ENCODE peak calls at places on chromosomes 13 and 19, in ten cellular contexts. R is A549, M is IMR-90, B is esophagus squamous epithelium, X is sigmoid colon, J is Peyer's patch, A is NB4, Y is H54, Q is prostate gland, K is heart left ventricle. H is an unnamed sample.

GRCh38 chr19:14901675-14902260 is 15.8 kb upstream of the OR7A17 start:
- DNase-seq in M (no peak), K (no peak), B (no peak), Q (no peak), Y (no peak), A (no peak), R (no peak), J (no peak), X (no peak), H (no peak)

GRCh38 chr13:61960981-61961380 is 545.3 kb upstream of the PCDH20 start:
- DNase-seq in J (no peak), X (no peak), Q (no peak), M (no peak), K (no peak), B (no peak), Y (no peak), R (no peak), A (no peak), H (no peak)

GRCh38 chr19:35005256-35005977 is 5.3 kb downstream of the GRAMD1A start:
- DNase-seq in R (no peak), Y (no peak), A (no peak), X (no peak), B (no peak), K (no peak), Q (no peak), M (no peak), J (no peak), H (no peak)

GRCh38 chr19:6632002-6632621 is 37.8 kb downstream of the TNFSF14 start:
- DNase-seq in X (peak), Q (peak), M (peak), K (peak), J (peak), R (peak), Y (peak), B (peak), A (peak), H (no peak)

GRCh38 chr19:34305221-34306058 is 51.1 kb downstream of the GARRE1 start:
- DNase-seq in A (no peak), Y (no peak), X (no peak), J (no peak), M (no peak), R (no peak), K (no peak), Q (no peak), B (no peak), H (no peak)

GRCh38 chr19:46491975-46492682 is 3.5 kb downstream of the PNMA8B start:
- DNase-seq in Q (no peak), R (no peak), B (no peak), J (no peak), X (no peak), K (no peak), M (no peak), Y (no peak), A (no peak), H (no peak)

GRCh38 chr13:20901668-20902437 is 693 bp downstream of the XPO4 start:
- DNase-seq in R (peak), Q (no peak), A (peak), J (peak), Y (peak), K (peak), B (no peak), M (peak), X (no peak), H (no peak)

GRCh38 chr19:31152906-31153305 is 196.3 kb downstream of the TSHZ3 start:
- DNase-seq in M (peak), B (no peak), Y (no peak), K (no peak), X (no peak), A (no peak), R (no peak), J (no peak), Q (no peak), H (no peak)

GRCh38 chr13:50512602-50513527 is 330.6 kb downstream of the DLEU7 start:
- DNase-seq in A (peak), M (peak), B (peak), J (peak), K (peak), R (no peak), Q (peak), X (peak), Y (no peak), H (no peak)

GRCh38 chr13:74329978-74330377 is 195.8 kb upstream of the KLF12 start:
- DNase-seq in X (no peak), B (no peak), R (no peak), A (no peak), K (no peak), J (no peak), M (no peak), Q (no peak), Y (no peak), H (no peak)

GRCh38 chr19:14580623-14581237 is 2.2 kb upstream of the CLEC17A start:
- DNase-seq in X (no peak), B (no peak), R (no peak), K (no peak), J (no peak), A (peak), Q (no peak), M (no peak), Y (no peak), H (no peak)

GRCh38 chr19:35222373-35223005 is 6.0 kb downstream of the FAM187B start:
- DNase-seq in X (no peak), Y (no peak), R (no peak), A (no peak), Q (no peak), K (no peak), M (no peak), J (peak), B (no peak), H (peak)

GRCh38 chr19:36527873-36528193 is 238 bp downstream of the ZNF260 start:
- DNase-seq in K (no peak), M (no peak), Y (no peak), R (no peak), J (no peak), A (no peak), B (no peak), X (no peak), Q (no peak), H (no peak)

GRCh38 chr19:3366104-3366760 is at the start of gene NFIC:
- DNase-seq in X (peak), Y (peak), M (peak), R (no peak), A (peak), J (peak), B (no peak), K (peak), Q (peak), H (no peak)

GRCh38 chr19:3367572-3368440 is 1.4 kb downstream of the NFIC start:
- DNase-seq in R (no peak), M (no peak), B (no peak), Y (no peak), Q (no peak), J (no peak), A (no peak), K (no peak), X (no peak), H (no peak)

GRCh38 chr19:3368441-3368795 is 2.0 kb downstream of the NFIC start:
- DNase-seq in X (no peak), B (no peak), Y (no peak), A (no peak), M (no peak), K (no peak), R (no peak), J (no peak), Q (no peak), H (no peak)

GRCh38 chr19:3365447-3366103 is 808 bp upstream of the NFIC start:
- DNase-seq in J (peak), R (no peak), B (no peak), A (peak), Y (peak), Q (peak), K (peak), M (peak), X (peak), H (no peak)

GRCh38 chr19:3366761-3367571 is 583 bp downstream of the NFIC start:
- DNase-seq in M (no peak), K (peak), B (no peak), X (peak), A (peak), J (no peak), Q (peak), Y (no peak), R (no peak), H (peak)
- TF ChIP-seq POLR2A in M (peak), K (peak), B (no peak), X (no peak), A (no peak), J (no peak), Q (peak), Y (no peak), R (no peak), H (no peak)

DNA sequence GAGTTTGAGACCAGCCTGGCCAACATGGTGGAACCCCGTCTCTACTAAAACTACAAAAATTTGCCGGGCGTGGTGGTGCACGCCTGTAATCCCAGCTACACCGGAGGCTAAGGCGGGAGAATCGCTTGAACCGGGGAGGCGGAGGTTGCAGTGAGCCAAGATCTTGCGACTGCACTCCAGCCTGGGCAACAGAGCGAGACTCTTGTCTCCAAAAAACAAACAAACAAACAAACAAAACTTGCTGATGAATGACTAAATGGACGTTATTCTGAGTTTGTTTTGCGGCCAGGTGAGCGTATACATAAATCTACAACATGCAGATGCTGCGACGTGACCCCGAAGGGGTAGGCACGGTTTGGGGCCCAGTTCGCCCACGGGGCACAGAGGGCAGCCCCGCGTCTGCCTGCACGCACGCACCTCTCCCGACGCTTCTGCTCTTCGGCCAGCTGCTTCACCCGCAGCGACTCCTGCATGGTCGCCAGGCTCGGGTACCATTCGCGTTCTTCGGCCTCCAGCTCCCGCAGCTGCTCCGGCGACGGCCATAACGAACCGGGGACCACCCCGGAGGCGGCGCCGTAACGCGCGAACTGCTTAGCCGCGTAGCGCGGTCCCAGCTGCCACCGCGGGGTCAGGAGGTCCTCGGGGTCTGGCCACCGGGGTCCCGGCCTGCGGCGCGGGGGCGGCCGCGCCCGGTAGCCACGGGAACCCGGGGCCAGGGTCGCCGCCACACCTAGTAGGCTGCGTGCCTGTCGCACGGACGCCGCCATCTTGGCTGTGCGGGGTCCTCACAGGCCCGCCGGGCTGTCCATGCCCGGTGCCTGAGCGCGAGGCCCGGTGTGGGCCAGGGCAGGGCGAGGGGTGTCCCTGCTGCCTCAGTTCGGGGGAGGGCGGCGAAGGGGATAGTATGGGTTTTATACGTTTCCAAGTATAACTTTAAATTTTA is at the start of gene GADD45GIP1:
- DNase-seq in R (peak), J (peak), A (peak), Q (peak), X (peak), M (peak), K (peak), B (no peak), Y (no peak), H (no peak)
- TF ChIP-seq POLR2A in R (peak), J (peak), A (peak), Q (no peak), X (no peak), M (peak), K (peak), B (no peak), Y (peak), H (peak)

GRCh38 chr19:48492925-48493717 is 18.5 kb downstream of the LMTK3 start:
- DNase-seq in B (peak), X (peak), J (peak), R (peak), M (peak), A (peak), K (peak), Y (peak), Q (peak), H (no peak)
- TF ChIP-seq POLR2A in B (no peak), X (no peak), J (peak), R (peak), M (no peak), A (no peak), K (peak), Y (peak), Q (peak), H (no peak)

DNA sequence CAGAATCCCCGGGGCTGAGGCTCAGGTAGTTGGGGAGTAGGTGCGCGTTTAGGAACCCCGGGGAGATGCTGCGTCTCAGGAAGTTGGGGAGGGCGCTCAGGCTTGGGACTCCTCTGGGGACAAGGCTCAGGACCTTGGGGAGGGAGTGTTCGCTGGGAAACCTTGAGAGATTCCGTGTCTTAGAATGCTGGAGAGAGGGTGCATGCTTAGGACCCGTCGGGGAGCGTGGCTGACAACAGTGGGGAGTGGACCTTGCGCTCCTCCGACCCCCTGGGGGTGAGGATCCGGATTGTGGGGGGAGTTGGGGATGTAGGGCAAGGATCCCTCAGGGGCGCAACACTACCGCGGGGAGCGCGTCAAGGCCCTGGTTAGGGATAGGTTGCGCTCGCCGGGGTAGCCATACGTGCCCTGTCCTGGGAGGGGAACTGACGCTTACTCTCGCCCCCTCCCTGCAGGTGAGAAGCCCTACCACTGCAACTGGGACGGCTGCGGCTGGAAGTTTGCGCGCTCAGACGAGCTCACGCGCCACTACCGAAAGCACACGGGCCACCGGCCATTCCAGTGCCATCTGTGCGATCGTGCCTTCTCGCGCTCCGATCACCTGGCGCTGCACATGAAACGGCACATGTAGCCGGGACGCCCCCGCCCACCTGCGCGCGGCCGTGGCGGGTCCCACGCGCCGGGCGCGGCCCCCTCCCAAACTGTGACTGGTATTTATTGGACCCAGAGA is 1.9 kb downstream of the KLF2 start:
- DNase-seq in M (no peak), X (no peak), J (peak), Y (no peak), R (no peak), B (no peak), K (peak), A (no peak), Q (no peak), H (no peak)
- TF ChIP-seq POLR2A in M (peak), X (no peak), J (no peak), Y (no peak), R (no peak), B (no peak), K (peak), A (no peak), Q (no peak), H (no peak)

GRCh38 chr19:19051478-19052213 is 12.1 kb upstream of the SLC25A42 start:
- DNase-seq in M (no peak), Y (no peak), K (no peak), Q (no peak), J (no peak), B (no peak), X (no peak), A (no peak), R (no peak), H (no peak)
- TF ChIP-seq POLR2A in M (no peak), Y (no peak), K (no peak), Q (no peak), J (no peak), B (no peak), X (no peak), A (no peak), R (no peak), H (no peak)